ENCODE peak calls at places on chromosomes 12 and 14, in eight cellular contexts. J is brain microvascular endothelial cell; Q is HL-60; F is T-helper 2 cell treated with Interferon-gamma antibody and Interleukin-4, amounts not matched to agents 5 μg/mL and 100 μg/mL, for 36 hours; Y is non-pigmented ciliary epithelial cell; S is NCI-H2081; E is frontal cortex; Z is stimulated activated CD4-positive, alpha-beta T cell treated with anti-CD3 and anti-CD28 coated beads, Interleukin-15, amount 100 ng/mL, for 1 hour. I is an unnamed sample.

GRCh38 chr12:64900540-64900939 is 76.1 kb downstream of the TBC1D30 start:
- DNase-seq in E (no peak), Z (no peak), F (no peak), Y (no peak), Q (no peak), J (peak; percentile 29), S (no peak), I (no peak)

GRCh38 chr14:99254391-99255009 is 17.5 kb downstream of the BCL11B start:
- DNase-seq in E (no peak), Q (no peak), J (no peak), Z (no peak), F (no peak), S (no peak), Y (no peak), I (no peak)

GRCh38 chr14:47917344-47917954 is 242.0 kb upstream of the MDGA2 start:
- DNase-seq in F (no peak), Z (no peak), Q (no peak), E (no peak), Y (no peak), J (peak; percentile 20), S (peak; percentile 46), I (no peak)

GRCh38 chr14:90109858-90110257 is 48.1 kb downstream of the KCNK13 start:
- DNase-seq in Q (no peak), Y (no peak), E (no peak), Z (no peak), J (no peak), S (peak; percentile 23), F (no peak), I (no peak)

GRCh38 chr14:23360496-23360895 is 4.5 kb downstream of the EFS start:
- DNase-seq in E (peak; percentile 66), Q (no peak), J (no peak), F (no peak), Z (no peak), S (no peak), Y (no peak), I (no peak)

GRCh38 chr12:22474970-22475720 is 69.2 kb downstream of the C2CD5 start:
- DNase-seq in E (no peak), F (no peak), Z (no peak), J (no peak), Q (no peak), Y (no peak), S (no peak), I (no peak)

GRCh38 chr14:85479306-85479705 is 50.6 kb upstream of the FLRT2 start:
- DNase-seq in J (no peak), Y (no peak), S (no peak), Q (no peak), F (no peak), E (no peak), Z (no peak), I (no peak)

GRCh38 chr12:56773113-56773512 is 10.0 kb downstream of the HSD17B6 start:
- DNase-seq in Z (no peak), E (no peak), Y (no peak), F (no peak), Q (no peak), J (no peak), S (no peak), I (no peak)

GRCh38 chr12:131391399-131391798 is 319.5 kb upstream of the SFSWAP start:
- DNase-seq in Z (no peak), J (no peak), F (no peak), Q (no peak), Y (no peak), E (no peak), S (no peak), I (no peak)

GRCh38 chr12:131511391-131511802 is 199.5 kb upstream of the SFSWAP start:
- DNase-seq in Z (no peak), J (peak; percentile 49), S (no peak), F (peak; percentile 70), Q (peak; percentile 15), Y (peak; percentile 5), E (no peak), I (peak; percentile 62)

GRCh38 chr12:92294676-92295440 is 149.2 kb upstream of the BTG1 start:
- DNase-seq in Z (no peak), J (peak; percentile 17), Q (no peak), Y (peak; percentile 37), S (no peak), F (no peak), E (no peak), I (no peak)

GRCh38 chr12:45342848-45343247 is 127.0 kb downstream of the ANO6 start:
- DNase-seq in F (no peak), Y (no peak), E (no peak), Q (no peak), J (no peak), Z (no peak), S (no peak), I (no peak)

GRCh38 chr14:54567224-54567633 is 301 bp downstream of the SAMD4A start:
- DNase-seq in Z (no peak), S (no peak), F (no peak), J (no peak), E (peak; percentile 14), Y (no peak), Q (no peak), I (no peak)

GRCh38 chr14:100584056-100585031 is 2.9 kb downstream of the BEGAIN start:
- DNase-seq in J (no peak), Z (no peak), Y (no peak), F (no peak), S (no peak), E (no peak), Q (no peak), I (no peak)

GRCh38 chr12:69508091-69508490 is 37.9 kb downstream of the FRS2 start:
- DNase-seq in F (no peak), Z (no peak), Q (no peak), E (no peak), S (no peak), Y (no peak), J (no peak), I (no peak)

GRCh38 chr12:57268264-57268663 is 17.3 kb upstream of the STAC3 start:
- DNase-seq in Y (no peak), J (no peak), Q (peak; percentile 15), Z (no peak), E (no peak), S (no peak), F (no peak), I (no peak)

GRCh38 chr12:131694116-131694838 is 16.6 kb upstream of the SFSWAP start:
- DNase-seq in J (no peak), E (peak; percentile 33), Z (no peak), S (no peak), F (no peak), Y (no peak), Q (no peak), I (no peak)

GRCh38 chr14:57748279-57748678 is 117.6 kb downstream of the SLC35F4 start:
- DNase-seq in S (no peak), Z (no peak), E (no peak), Y (no peak), Q (no peak), F (no peak), J (no peak), I (no peak)

GRCh38 chr12:120089105-120089504 is 27.4 kb downstream of the RAB35 start:
- DNase-seq in Y (no peak), Q (peak; percentile 24), S (no peak), J (no peak), F (no peak), Z (no peak), E (no peak), I (no peak)

GRCh38 chr14:64709126-64709525 is 4.9 kb downstream of the PLEKHG3 start:
- DNase-seq in S (no peak), F (no peak), Y (no peak), Q (no peak), Z (no peak), J (no peak), E (no peak), I (no peak)

GRCh38 chr14:69573841-69574265 is 818 bp downstream of the CCDC177 start:
- DNase-seq in Z (no peak), Q (no peak), Y (no peak), S (peak; percentile 45), E (peak; percentile 59), J (no peak), F (no peak), I (no peak)

GRCh38 chr14:34971381-34971780 is 11.4 kb upstream of the SRP54 start:
- DNase-seq in Y (no peak), F (no peak), E (no peak), J (peak; percentile 22), S (no peak), Q (no peak), Z (no peak), I (no peak)

GRCh38 chr14:20278414-20278813 is 27.3 kb downstream of the TTC5 start:
- DNase-seq in S (no peak), Y (peak; percentile 8), Q (peak; percentile 11), E (no peak), J (peak; percentile 40), Z (no peak), F (no peak), I (no peak)

GRCh38 chr12:124777399-124778372 is 86.0 kb downstream of the SCARB1 start:
- DNase-seq in F (no peak), J (no peak), E (no peak), S (no peak), Q (no peak), Z (no peak), Y (no peak), I (no peak)

GRCh38 chr12:53097564-53098353 is at the start of gene IGFBP6:
- DNase-seq in F (peak; percentile 66), J (peak; percentile 31), Q (no peak), Z (peak; percentile 11), S (peak; percentile 71), E (no peak), Y (no peak), I (peak; percentile 51)

GRCh38 chr12:68119724-68120211 is 39.8 kb downstream of the IFNG start:
- DNase-seq in F (peak; percentile 82), Z (no peak), Y (no peak), J (no peak), Q (no peak), E (no peak), S (peak; percentile 68), I (no peak)

GRCh38 chr14:49992901-49993335 is 100.0 kb downstream of the ARF6 start:
- DNase-seq in S (no peak), Q (no peak), F (peak; percentile 76), Y (no peak), E (no peak), J (peak; percentile 90), Z (no peak), I (no peak)

GRCh38 chr12:113071063-113071426 is 14.5 kb downstream of the DTX1 start:
- DNase-seq in J (no peak), E (no peak), S (no peak), F (no peak), Y (no peak), Z (no peak), Q (no peak), I (no peak)

GRCh38 chr12:127260531-127260930 is 1006.4 kb upstream of the TMEM132C start:
- DNase-seq in S (no peak), J (peak; percentile 46), F (no peak), Z (no peak), Y (peak; percentile 63), Q (no peak), E (no peak), I (no peak)

GRCh38 chr12:116939734-116940133 is 29.0 kb downstream of the FBXW8 start:
- DNase-seq in Y (no peak), J (no peak), S (no peak), Q (no peak), F (no peak), Z (no peak), E (no peak), I (no peak)